ENCODE peak calls at places on chromosomes 6 and 20, in five cellular contexts. E is WTC11, Z is HCT116, P is HEK293T, N is GM12878. V is an unnamed sample.

GRCh38 chr6:121726596-121726995 is 291.1 kb downstream of the GJA1 start:
- DNase-seq in N (no peak), Z (no peak), E (no peak), P (no peak), V (no peak)

GRCh38 chr20:60976913-60977312 is 275.1 kb upstream of the CDH4 start:
- DNase-seq in Z (no peak), N (no peak), P (peak; percentile 14), E (peak; percentile 25), V (no peak)

GRCh38 chr20:37319120-37319717 is 26.7 kb upstream of the SRC start:
- DNase-seq in Z (no peak), N (no peak), E (no peak), P (no peak), V (no peak)

GRCh38 chr20:32638848-32639247 is 34.9 kb downstream of the C20orf203 start:
- DNase-seq in P (no peak), Z (no peak), E (no peak), N (no peak), V (no peak)

GRCh38 chr6:16836186-16836981 is 75.1 kb upstream of the ATXN1 start:
- DNase-seq in Z (no peak), N (peak; percentile 77), E (no peak), P (no peak), V (no peak)

GRCh38 chr6:149064026-149065017 is 253.2 kb upstream of the TAB2 start:
- DNase-seq in P (no peak), Z (no peak), E (no peak), N (no peak), V (no peak)

GRCh38 chr6:96522469-96523009 is 933 bp downstream of the UFL1 start:
- DNase-seq in E (no peak), P (peak; percentile 7), Z (no peak), N (no peak), V (no peak)

GRCh38 chr20:25036331-25036936 is 21.5 kb downstream of the ACSS1 start:
- DNase-seq in E (no peak), P (no peak), Z (no peak), N (no peak), V (no peak)

GRCh38 chr6:100886078-100886477 is 4.9 kb upstream of the ASCC3 start:
- DNase-seq in E (no peak), Z (no peak), N (no peak), P (no peak), V (no peak)

GRCh38 chr6:31930962-31931361 is 3.4 kb downstream of the C2 start:
- DNase-seq in Z (no peak), E (no peak), N (no peak), P (no peak), V (no peak)

GRCh38 chr6:7146079-7146828 is 38.5 kb downstream of the RREB1 start:
- DNase-seq in E (no peak), N (no peak), Z (no peak), P (no peak), V (no peak)

GRCh38 chr20:12827796-12828406 is 180.9 kb upstream of the SPTLC3 start:
- DNase-seq in P (no peak), N (no peak), E (no peak), Z (no peak), V (no peak)

GRCh38 chr6:157223486-157223885 is 99.8 kb downstream of the TMEM242 start:
- DNase-seq in Z (no peak), N (no peak), E (no peak), P (no peak), V (no peak)

GRCh38 chr6:28160233-28160632 is 18.6 kb downstream of the ZKSCAN8 start:
- DNase-seq in N (no peak), E (no peak), Z (no peak), P (no peak), V (no peak)

GRCh38 chr6:105587349-105588115 is 184.7 kb upstream of the PREP start:
- DNase-seq in N (no peak), Z (no peak), E (no peak), P (no peak), V (no peak)

GRCh38 chr6:12083763-12084162 is 71.7 kb downstream of the HIVEP1 start:
- DNase-seq in N (no peak), E (no peak), P (no peak), Z (no peak), V (no peak)

GRCh38 chr20:47113362-47114118 is 218.9 kb downstream of the EYA2 start:
- DNase-seq in E (no peak), P (no peak), N (no peak), Z (no peak), V (peak; percentile 8)

GRCh38 chr6:25035451-25036435 is 100.0 kb upstream of the RIPOR2 start:
- DNase-seq in P (no peak), N (no peak), Z (no peak), E (no peak), V (no peak)

GRCh38 chr6:128208851-128209580 is 308.2 kb upstream of the THEMIS start:
- DNase-seq in P (no peak), N (no peak), E (no peak), Z (no peak), V (no peak)

GRCh38 chr6:152220785-152221184 is 413.3 kb downstream of the ESR1 start:
- DNase-seq in P (no peak), Z (no peak), N (no peak), E (no peak), V (no peak)

GRCh38 chr6:128432394-128432793 is 88.0 kb downstream of the PTPRK start:
- DNase-seq in N (no peak), P (no peak), Z (no peak), E (no peak), V (no peak)

GRCh38 chr6:131331146-131331545 is 195.9 kb downstream of the AKAP7 start:
- DNase-seq in Z (no peak), E (no peak), N (no peak), P (no peak), V (no peak)

GRCh38 chr6:5012531-5012930 is 8.7 kb upstream of the RPP40 start:
- DNase-seq in P (no peak), N (no peak), E (no peak), Z (no peak), V (no peak)

GRCh38 chr6:107114872-107115694 is at the start of gene BEND3:
- DNase-seq in P (peak; percentile 52), N (no peak), E (peak; percentile 52), Z (no peak), V (peak; percentile 70)

GRCh38 chr6:35025241-35026188 is 115.6 kb downstream of the TCP11 start:
- DNase-seq in E (peak; percentile 42), N (no peak), Z (no peak), P (no peak), V (no peak)

GRCh38 chr20:32648761-32649615 is 24.8 kb downstream of the C20orf203 start:
- DNase-seq in N (no peak), Z (peak; percentile 13), P (no peak), E (no peak), V (no peak)

GRCh38 chr20:10848810-10849370 is 175.1 kb upstream of the JAG1 start:
- DNase-seq in P (no peak), N (peak; percentile 11), Z (peak; percentile 21), E (no peak), V (no peak)

GRCh38 chr20:16803965-16804792 is 56.0 kb downstream of the OTOR start:
- DNase-seq in E (peak; percentile 78), P (peak; percentile 69), Z (peak; percentile 21), N (no peak), V (peak; percentile 61)

GRCh38 chr6:163501440-163501839 is 86.9 kb downstream of the QKI start:
- DNase-seq in E (no peak), Z (no peak), N (no peak), P (no peak), V (no peak)

GRCh38 chr6:63731946-63732735 is 96.5 kb downstream of the PHF3 start:
- DNase-seq in N (no peak), P (no peak), E (no peak), Z (no peak), V (no peak)

GRCh38 chr20:36950432-36951197 is 893 bp downstream of the SAMHD1 start:
- DNase-seq in N (no peak), P (peak; percentile 42), Z (no peak), E (peak; percentile 25), V (peak; percentile 48)

GRCh38 chr6:161273356-161273751 is 507 bp downstream of the AGPAT4 start:
- DNase-seq in E (no peak), P (no peak), N (no peak), Z (peak; percentile 7), V (no peak)

GRCh38 chr20:48682529-48683385 is 145.0 kb downstream of the PREX1 start:
- DNase-seq in P (peak; percentile 41), N (no peak), Z (no peak), E (peak; percentile 71), V (peak; percentile 75)

GRCh38 chr6:31525932-31526591 is 2.7 kb upstream of the MCCD1 start:
- DNase-seq in N (no peak), E (no peak), Z (no peak), P (no peak), V (no peak)

GRCh38 chr6:36487698-36488097 is 44.9 kb downstream of the KCTD20 start:
- DNase-seq in Z (no peak), E (no peak), N (no peak), P (no peak), V (no peak)

GRCh38 chr6:48835421-48835958 is 627.6 kb downstream of the MMUT start:
- DNase-seq in N (no peak), Z (no peak), E (no peak), P (no peak), V (no peak)

GRCh38 chr6:131909408-131910218 is 41.6 kb downstream of the CCN2 start:
- DNase-seq in Z (peak; percentile 57), E (peak; percentile 83), P (peak; percentile 68), N (no peak), V (peak; percentile 77)

GRCh38 chr6:169075211-169075621 is 178.4 kb downstream of the THBS2 start:
- DNase-seq in N (no peak), Z (no peak), E (no peak), P (no peak), V (no peak)
- TF ChIP-seq SP1 in N (no peak), Z (no peak), E (no peak), P (no peak), V (no peak)

GRCh38 chr6:46312657-46313056 is 141.9 kb upstream of the ENPP5 start:
- DNase-seq in N (no peak), E (no peak), P (no peak), Z (no peak), V (no peak)
- TF ChIP-seq SP1 in N (no peak), E (no peak), P (no peak), Z (no peak), V (no peak)

GRCh38 chr6:125872259-125872921 is 81.6 kb downstream of the NCOA7 start:
- DNase-seq in Z (no peak), E (no peak), N (no peak), P (no peak), V (peak; percentile 81)
- TF ChIP-seq SP1 in Z (no peak), E (no peak), N (no peak), P (no peak), V (no peak)

DNA sequence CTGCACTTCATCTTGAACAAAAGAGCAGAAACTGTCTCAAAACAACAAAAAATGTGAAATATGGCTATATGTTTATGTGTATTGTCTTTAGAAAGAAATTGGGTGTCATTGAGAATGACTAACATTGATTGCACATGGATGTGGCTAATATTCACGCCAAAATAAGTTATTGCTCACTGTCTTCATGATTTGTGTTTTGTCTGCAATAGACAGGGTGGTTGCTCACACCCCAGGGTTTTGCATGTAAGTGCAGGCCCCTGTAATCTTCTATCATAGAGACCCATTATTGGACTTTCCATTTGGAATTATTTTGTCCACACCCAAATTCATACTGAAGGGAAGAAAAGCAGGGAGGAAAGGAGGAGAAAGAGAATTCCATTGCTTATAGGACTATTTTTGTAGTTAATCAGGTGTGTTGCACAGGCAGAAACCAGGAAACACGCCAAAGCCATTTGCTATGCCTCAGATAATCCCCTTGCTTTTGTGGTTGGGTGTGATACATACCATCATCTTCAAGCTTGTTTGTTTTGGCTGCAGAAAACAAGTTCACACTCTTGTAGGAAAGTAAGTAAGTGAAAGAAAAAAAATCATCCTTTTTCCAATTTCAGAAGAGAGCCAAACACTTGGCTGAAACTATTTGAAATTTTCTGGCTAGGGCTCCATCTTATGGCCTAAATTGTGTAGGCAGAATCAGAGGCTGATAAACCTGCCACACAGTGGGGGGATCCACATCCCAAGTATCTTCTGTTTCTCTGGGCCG is 214.1 kb downstream of the COL12A1 start:
- DNase-seq in Z (no peak), N (no peak), E (no peak), P (no peak), V (no peak)
- TF ChIP-seq SP1 in Z (no peak), N (no peak), E (no peak), P (no peak), V (no peak)

V was measured in K562.